ENCODE peak calls at places on chromosomes 3 and 15, in six cellular contexts. K is K562, M is spleen, B is GM23338, Z is stomach, G is HL-60. E is an unnamed sample.

GRCh38 chr15:55959744-55960143 is 33.7 kb downstream of the NEDD4 start:
- DNase-seq in G (no peak), Z (no peak), K (peak), M (no peak), B (no peak), E (no peak)

GRCh38 chr3:114597012-114597411 is 303.2 kb downstream of the TIGIT start:
- DNase-seq in M (no peak), Z (no peak), K (no peak), B (peak), G (no peak), E (no peak)

GRCh38 chr15:92663250-92663951 is 7.8 kb upstream of the FAM174B start:
- DNase-seq in G (no peak), K (no peak), M (no peak), B (no peak), Z (no peak), E (peak)

GRCh38 chr15:84967380-84967779 is 14.3 kb upstream of the PDE8A start:
- DNase-seq in M (no peak), K (no peak), G (no peak), B (no peak), Z (no peak), E (no peak)

GRCh38 chr3:178419078-178419477 is 117.2 kb upstream of the KCNMB2 start:
- DNase-seq in B (no peak), M (no peak), K (no peak), G (no peak), Z (no peak), E (no peak)

GRCh38 chr3:61832375-61833229 is 271.2 kb downstream of the PTPRG start:
- DNase-seq in Z (no peak), K (no peak), B (no peak), M (no peak), G (no peak), E (no peak)

GRCh38 chr3:137998121-137998520 is 11.8 kb upstream of the CLDN18 start:
- DNase-seq in B (no peak), M (no peak), Z (no peak), K (no peak), G (no peak), E (no peak)

GRCh38 chr3:124774305-124774673 is 44.0 kb downstream of the UMPS start:
- DNase-seq in Z (no peak), B (peak), M (peak), K (no peak), G (no peak), E (no peak)

GRCh38 chr3:71689305-71689704 is 35.9 kb downstream of the EIF4E3 start:
- DNase-seq in G (no peak), K (no peak), M (no peak), Z (no peak), B (peak), E (no peak)

GRCh38 chr3:66675383-66675782 is 174.6 kb upstream of the LRIG1 start:
- DNase-seq in Z (no peak), K (no peak), M (no peak), G (no peak), B (no peak), E (no peak)

GRCh38 chr3:171791695-171792082 is 18.6 kb downstream of the PLD1 start:
- DNase-seq in G (no peak), K (no peak), Z (no peak), B (peak), M (no peak), E (no peak)

GRCh38 chr3:151219056-151219455 is 16.0 kb upstream of the GPR171 start:
- DNase-seq in K (no peak), B (no peak), Z (no peak), G (no peak), M (no peak), E (no peak)

GRCh38 chr3:167952969-167953368 is 142.8 kb downstream of the GOLIM4 start:
- DNase-seq in G (no peak), M (no peak), B (peak), K (no peak), Z (no peak), E (no peak)

GRCh38 chr3:42518800-42519567 is 16.5 kb downstream of the VIPR1 start:
- DNase-seq in Z (no peak), K (peak), B (peak), M (no peak), G (peak), E (no peak)

GRCh38 chr3:179666436-179667035 is 13.7 kb downstream of the USP13 start:
- DNase-seq in B (peak), K (no peak), M (no peak), Z (peak), G (no peak), E (no peak)

DNA sequence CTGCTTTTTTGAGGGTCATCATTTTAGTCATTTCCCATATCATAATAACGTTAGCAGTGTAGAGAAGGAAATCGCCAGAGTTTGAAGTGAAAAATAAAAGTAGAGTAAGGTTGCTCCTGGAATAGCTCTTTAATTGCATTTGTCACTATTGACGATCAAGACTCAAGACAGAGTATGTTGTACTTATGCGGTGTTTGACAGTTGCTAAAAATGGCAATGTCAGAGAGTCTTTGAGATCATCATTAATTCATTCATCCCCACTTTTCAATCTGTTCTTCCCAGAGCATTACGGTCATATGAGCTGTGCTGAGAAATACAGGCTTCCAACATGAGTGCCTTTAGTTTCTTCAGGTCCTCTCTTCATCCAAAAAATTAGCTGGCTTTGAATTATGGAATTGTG is 173.9 kb upstream of the CHRM5 start:
- DNase-seq in M (no peak), B (no peak), Z (no peak), K (no peak), G (no peak), E (no peak)
- H3K27ac ChIP-seq in M (no peak), B (no peak), Z (no peak), K (no peak), G (no peak), E (no peak)

GRCh38 chr3:170023165-170023564 is 14.6 kb upstream of the GPR160 start:
- DNase-seq in G (no peak), Z (no peak), K (no peak), M (no peak), B (no peak), E (no peak)

GRCh38 chr3:170024581-170024980 is 13.2 kb upstream of the GPR160 start:
- DNase-seq in B (no peak), Z (no peak), K (no peak), G (peak), M (no peak), E (no peak)

DNA sequence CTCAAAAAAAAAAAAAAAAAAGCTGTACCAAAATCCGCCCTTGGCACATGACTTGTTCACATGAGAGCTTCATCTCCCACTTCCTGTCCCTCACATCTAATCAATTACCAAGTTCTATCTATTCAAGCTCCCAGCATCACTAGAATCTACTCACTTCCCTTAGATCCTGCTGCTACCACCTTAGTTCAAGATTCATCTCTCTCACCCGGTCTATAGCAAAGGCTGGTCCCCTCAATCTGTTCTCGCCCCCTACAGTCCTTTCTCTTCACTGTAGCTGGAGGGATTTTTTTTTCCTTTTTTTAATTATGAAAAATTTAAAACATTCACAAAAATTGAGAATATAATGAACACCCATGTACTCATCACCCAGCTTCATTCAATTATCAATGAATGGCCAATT is 16.7 kb upstream of the GPR160 start:
- DNase-seq in B (peak), G (no peak), M (no peak), Z (no peak), K (no peak), E (no peak)
- TF ChIP-seq CTCF in B (peak), G (no peak), M (no peak), Z (no peak), K (peak), E (no peak)

DNA sequence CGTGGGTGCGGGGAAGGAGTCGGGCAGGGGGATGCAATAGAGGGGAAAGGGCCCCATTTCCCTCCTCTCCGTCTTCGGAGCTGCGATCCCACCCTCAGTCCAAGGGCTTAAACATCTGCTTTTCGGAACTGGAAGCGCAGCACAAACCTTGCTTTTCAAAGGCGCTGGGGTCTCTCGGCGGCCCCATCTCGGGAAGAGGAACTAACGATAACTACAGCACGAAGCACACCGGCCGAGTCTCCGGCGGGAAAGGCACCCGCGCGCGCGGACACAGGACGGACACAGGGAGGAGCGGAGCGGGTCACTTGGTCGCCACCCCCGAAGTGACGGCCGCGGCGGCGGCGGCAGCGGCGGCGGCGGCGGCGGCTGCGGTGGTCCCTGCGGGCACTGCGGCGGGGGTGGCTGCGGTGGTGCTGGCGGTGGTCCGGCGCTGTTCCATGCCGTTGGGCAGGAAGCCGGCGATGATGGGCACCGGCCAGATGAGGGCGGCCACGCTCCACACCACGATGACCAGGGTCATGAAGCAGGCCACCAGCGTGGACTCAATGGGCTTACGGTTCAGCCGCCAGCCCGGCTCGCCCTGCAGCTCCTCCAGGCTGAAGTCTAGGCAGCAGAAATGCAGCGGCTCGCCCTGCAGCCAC is 1.1 kb downstream of the TMEM158 start:
- DNase-seq in B (peak), K (peak), M (peak), G (peak), Z (peak), E (no peak)
- TF ChIP-seq POLR2AphosphoS5 in B (no peak), K (no peak), M (peak), G (no peak), Z (no peak), E (no peak)

DNA sequence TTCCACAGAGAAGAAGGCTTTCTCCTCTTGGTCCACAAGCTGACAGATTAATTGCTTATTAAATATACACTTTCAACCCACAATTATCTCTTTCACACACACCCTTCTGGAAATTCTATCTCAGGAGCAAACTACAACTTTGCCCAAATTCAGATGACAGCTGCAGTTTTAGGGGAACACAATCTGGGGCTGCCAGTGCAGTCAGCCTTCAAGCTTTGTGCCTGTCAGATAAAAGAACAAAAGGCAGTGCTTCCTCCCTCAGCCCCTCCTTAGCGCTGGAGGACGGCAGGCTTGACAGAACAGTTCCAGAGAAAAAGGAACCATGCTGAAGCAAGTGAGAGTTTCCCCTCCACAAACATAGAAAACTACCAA is 99.6 kb downstream of the TMCC1 start:
- DNase-seq in B (peak), Z (no peak), K (peak), M (no peak), G (peak), E (no peak)
- H3K27ac ChIP-seq in B (peak), Z (peak), K (no peak), M (no peak), G (no peak), E (peak)